ENCODE peak calls at places on chromosomes 3 and 15, in four cellular contexts. V is IMR-90, L is heart left ventricle, Q is uterus. U is an unnamed sample.

GRCh38 chr3:123419850-123420292 is 29.0 kb downstream of the ADCY5 start:
- DNase-seq in V (no peak), L (peak), Q (peak), U (no peak)

GRCh38 chr3:90091557-90091956 is 984.1 kb downstream of the EPHA3 start:
- DNase-seq in V (peak), L (no peak), Q (no peak), U (no peak)

GRCh38 chr3:121651684-121652083 is 9.0 kb downstream of the HCLS1 start:
- DNase-seq in V (no peak), L (no peak), Q (no peak), U (no peak)

GRCh38 chr15:57281357-57281756 is 94.9 kb upstream of the CGNL1 start:
- DNase-seq in V (no peak), L (no peak), Q (no peak), U (no peak)

GRCh38 chr15:88605507-88606436 is 15.4 kb upstream of the AEN start:
- DNase-seq in V (peak), L (peak), Q (no peak), U (no peak)

GRCh38 chr3:151880326-151880725 is 6.9 kb downstream of the SUCNR1 start:
- DNase-seq in V (no peak), L (no peak), Q (no peak), U (no peak)

GRCh38 chr15:101487060-101487459 is 2.4 kb downstream of the PCSK6 start:
- DNase-seq in V (no peak), L (no peak), Q (no peak), U (no peak)

GRCh38 chr3:72259755-72260589 is 475.0 kb upstream of the PROK2 start:
- DNase-seq in V (no peak), L (no peak), Q (no peak), U (no peak)

GRCh38 chr3:27628029-27628750 is 93.9 kb downstream of the EOMES start:
- DNase-seq in V (peak), L (no peak), Q (no peak), U (no peak)

GRCh38 chr15:63593705-63594671 is 3.2 kb upstream of the FBXL22 start:
- DNase-seq in V (no peak), L (no peak), Q (no peak), U (no peak)

GRCh38 chr3:52606373-52607085 is 70.1 kb downstream of the UQCC5 start:
- DNase-seq in V (peak), L (peak), Q (no peak), U (peak)

GRCh38 chr3:52609316-52609815 is 73.0 kb downstream of the UQCC5 start:
- DNase-seq in V (peak), L (no peak), Q (no peak), U (no peak)

GRCh38 chr3:52608337-52608736 is 71.9 kb downstream of the UQCC5 start:
- DNase-seq in V (no peak), L (no peak), Q (no peak), U (no peak)
- TF ChIP-seq POLR2A in V (no peak), L (no peak), Q (no peak), U (no peak)

DNA sequence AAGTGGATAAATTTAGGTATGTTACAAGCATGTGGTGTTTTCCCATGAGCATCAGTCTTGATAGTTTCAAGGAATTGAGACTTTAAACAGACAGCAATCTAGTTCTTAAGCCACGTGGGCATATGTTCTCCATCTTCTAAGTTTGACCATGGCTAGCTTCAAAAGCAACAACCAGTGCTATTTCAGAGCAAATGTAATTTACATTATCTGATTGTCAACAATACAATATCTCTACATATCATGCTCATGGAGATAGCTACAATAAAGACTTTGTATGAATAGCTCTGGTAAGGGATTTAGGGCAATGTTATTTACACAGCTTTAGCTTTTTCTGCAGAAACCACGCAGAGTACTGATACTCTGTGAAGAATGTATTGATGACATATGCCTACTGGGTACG is 38.8 kb upstream of the PDZRN3 start:
- DNase-seq in V (no peak), L (no peak), Q (no peak), U (no peak)
- TF ChIP-seq POLR2A in V (no peak), L (no peak), Q (no peak), U (no peak)

DNA sequence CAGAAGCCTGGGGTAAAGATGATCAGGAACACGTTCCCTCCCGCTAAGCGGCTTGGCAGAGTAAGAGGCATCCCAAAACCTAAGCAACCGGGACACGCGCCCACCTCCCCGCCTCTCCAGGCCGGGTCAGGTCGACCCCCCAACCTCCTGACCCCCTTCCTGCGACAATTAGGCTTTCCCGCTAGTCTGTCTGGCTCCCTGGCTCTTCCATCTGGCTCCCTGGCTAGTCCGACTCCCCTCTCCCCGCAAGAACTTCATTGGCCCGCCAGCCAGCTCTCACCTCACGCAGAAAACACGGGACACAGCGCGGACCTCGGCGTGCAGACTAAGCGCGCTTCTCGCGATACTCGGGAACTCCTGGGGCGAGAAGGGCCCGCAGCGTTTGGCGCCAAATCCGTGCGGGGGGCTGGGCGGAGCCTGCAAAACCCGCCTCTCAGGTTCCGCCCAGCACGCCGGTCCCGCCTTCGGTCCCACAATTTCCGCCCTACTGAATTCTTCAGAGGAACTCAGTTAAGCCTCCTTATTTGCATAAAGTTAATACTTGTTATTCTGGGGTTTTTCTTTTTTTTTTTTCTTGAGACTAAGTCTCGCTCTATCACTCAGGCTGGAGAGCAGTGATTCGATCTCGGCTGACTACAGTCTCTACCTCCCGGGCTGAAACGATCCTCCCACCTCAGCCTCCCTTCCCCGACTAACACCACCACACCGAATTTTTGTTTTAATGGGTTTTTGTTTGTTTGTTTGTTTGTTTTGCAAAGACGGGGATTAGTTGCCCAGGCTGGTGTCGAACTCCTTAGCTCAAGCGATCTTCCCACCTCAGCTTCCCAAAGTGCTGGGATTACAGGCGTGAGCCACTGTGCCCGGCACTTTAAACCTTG is at the start of gene TIPIN:
- DNase-seq in V (peak), L (peak), Q (peak), U (peak)
- TF ChIP-seq POLR2A in V (peak), L (no peak), Q (peak), U (peak)

GRCh38 chr3:46987485-46988401 is 8.3 kb downstream of the NBEAL2 start:
- DNase-seq in V (no peak), L (peak), Q (no peak), U (no peak)
- TF ChIP-seq POLR2A in V (no peak), L (no peak), Q (no peak), U (no peak)

U was measured in H54.